ENCODE peak calls at places on chromosomes 13 and 19, in nine cellular contexts. Y, G, V, D, R, Z, E, H and A are unnamed samples.

GRCh38 chr19:23273022-23273593 is 22.9 kb upstream of the ZNF724 start:
- DNase-seq in E (peak; percentile 45), D (no peak), G (no peak), R (no peak), H (peak; percentile 34), Z (no peak), V (no peak), Y (peak; percentile 33), A (no peak)

GRCh38 chr19:6925801-6926751 is 38.7 kb downstream of the ADGRE1 start:
- DNase-seq in E (no peak), V (no peak), D (no peak), H (no peak), Z (no peak), G (no peak), R (no peak), Y (peak; percentile 11), A (no peak)

GRCh38 chr13:49812806-49813205 is 20.3 kb upstream of the KPNA3 start:
- DNase-seq in D (no peak), Z (no peak), Y (no peak), V (no peak), R (no peak), E (no peak), H (no peak), G (no peak), A (no peak)

GRCh38 chr13:104297075-104297474 is 1230.9 kb upstream of the SLC10A2 start:
- DNase-seq in D (no peak), G (no peak), Y (no peak), R (no peak), H (no peak), V (peak; percentile 51), E (no peak), Z (no peak), A (no peak)

GRCh38 chr19:48842744-48843162 is 6.5 kb upstream of the HSD17B14 start:
- DNase-seq in D (peak; percentile 60), R (no peak), V (peak; percentile 64), E (peak; percentile 44), Z (no peak), Y (peak; percentile 56), H (peak; percentile 64), G (no peak), A (no peak)

GRCh38 chr19:35348909-35349611 is 1.4 kb downstream of the FFAR1 start:
- DNase-seq in G (peak; percentile 12), H (no peak), V (no peak), E (no peak), Y (no peak), R (peak; percentile 46), D (peak; percentile 32), Z (no peak), A (peak; percentile 5)

GRCh38 chr13:50132937-50133276 is 117.7 kb downstream of the KCNRG start:
- DNase-seq in D (peak; percentile 38), E (no peak), R (no peak), V (no peak), Y (no peak), G (no peak), Z (no peak), H (no peak), A (no peak)

GRCh38 chr13:101785858-101786257 is 333.4 kb downstream of the ITGBL1 start:
- DNase-seq in E (no peak), G (peak; percentile 44), Y (peak; percentile 36), V (peak; percentile 27), H (no peak), R (no peak), D (no peak), Z (no peak), A (no peak)

GRCh38 chr19:1401138-1401888 is at the start of gene GAMT:
- DNase-seq in E (no peak), H (peak; percentile 92), Y (peak; percentile 33), Z (peak; percentile 90), G (peak; percentile 82), V (no peak), R (no peak), D (no peak), A (no peak)

GRCh38 chr19:39053276-39054090 is 21.1 kb upstream of the FBXO27 start:
- DNase-seq in E (no peak), V (no peak), R (no peak), Y (no peak), D (no peak), Z (no peak), H (no peak), G (no peak), A (no peak)

GRCh38 chr13:110409581-110409992 is 102.5 kb downstream of the COL4A2 start:
- DNase-seq in G (peak; percentile 70), D (no peak), E (peak; percentile 67), V (peak; percentile 76), H (peak; percentile 46), Z (no peak), Y (no peak), R (no peak), A (no peak)

GRCh38 chr19:46716013-46716671 is 772 bp downstream of the PRKD2 start:
- DNase-seq in H (peak; percentile 55), V (no peak), Y (peak; percentile 58), G (peak; percentile 68), D (peak; percentile 55), R (peak; percentile 77), E (peak; percentile 47), Z (peak; percentile 54), A (no peak)

GRCh38 chr13:60230593-60230992 is 66.9 kb upstream of the DIAPH3 start:
- DNase-seq in H (peak; percentile 27), Y (no peak), E (no peak), G (no peak), Z (no peak), V (peak; percentile 9), D (no peak), R (no peak), A (no peak)

GRCh38 chr13:110874508-110874960 is 40.3 kb downstream of the ANKRD10 start:
- DNase-seq in E (peak; percentile 86), Y (peak; percentile 71), V (peak; percentile 64), D (peak; percentile 81), R (peak; percentile 93), H (peak; percentile 96), G (peak; percentile 96), Z (peak; percentile 66), A (peak; percentile 66)

GRCh38 chr19:7534531-7534980 is 961 bp upstream of the PNPLA6 start:
- DNase-seq in Z (peak; percentile 95), V (peak; percentile 82), E (peak; percentile 86), D (peak; percentile 69), R (peak; percentile 92), H (peak; percentile 92), Y (peak; percentile 51), G (peak; percentile 89), A (peak; percentile 48)

GRCh38 chr19:55353803-55354697 is 469 bp downstream of the COX6B2 start:
- DNase-seq in Z (peak; percentile 94), D (peak; percentile 80), H (peak; percentile 91), G (peak; percentile 82), Y (peak; percentile 35), R (peak; percentile 81), V (no peak), E (peak; percentile 40), A (peak; percentile 48)

GRCh38 chr13:47033216-47033615 is 136.4 kb upstream of the HTR2A start:
- DNase-seq in G (no peak), D (no peak), E (no peak), V (peak; percentile 51), H (peak; percentile 50), R (no peak), Z (no peak), Y (no peak), A (no peak)

GRCh38 chr13:27182844-27183497 is 11.4 kb upstream of the USP12 start:
- DNase-seq in D (no peak), E (peak; percentile 75), Y (peak; percentile 42), H (peak; percentile 67), V (peak; percentile 81), Z (no peak), G (peak; percentile 84), R (peak; percentile 71), A (no peak)